ENCODE peak calls at places on chromosome 12, in four cellular contexts. G, J, Z and H are unnamed samples.

GRCh38 chr12:120241561-120242274 is 23.8 kb downstream of the PXN start:
- DNase-seq in Z (no peak), J (no peak), G (no peak), H (no peak)

GRCh38 chr12:8028267-8028666 is 4.2 kb upstream of the FOXJ2 start:
- DNase-seq in G (no peak), Z (no peak), J (no peak), H (no peak)

GRCh38 chr12:5171701-5172100 is 128.0 kb downstream of the KCNA5 start:
- DNase-seq in G (peak; percentile 18), J (peak; percentile 58), Z (peak; percentile 36), H (peak; percentile 78)

GRCh38 chr12:43306066-43306465 is 245.9 kb downstream of the ADAMTS20 start:
- DNase-seq in G (no peak), Z (peak; percentile 98), J (no peak), H (no peak)

GRCh38 chr12:116863275-116863767 is 17.9 kb downstream of the HRK start:
- DNase-seq in G (peak; percentile 52), Z (peak; percentile 46), J (peak; percentile 88), H (no peak)

GRCh38 chr12:1279050-1279449 is 288.0 kb downstream of the ERC1 start:
- DNase-seq in J (no peak), G (no peak), Z (no peak), H (no peak)

GRCh38 chr12:111344254-111344875 is 24.5 kb downstream of the PHETA1 start:
- DNase-seq in G (no peak), Z (no peak), J (no peak), H (no peak)

GRCh38 chr12:94849411-94849976 is 154.0 kb downstream of the NDUFA12 start:
- DNase-seq in G (no peak), Z (no peak), J (peak; percentile 64), H (no peak)

GRCh38 chr12:95368931-95369330 is 105.0 kb upstream of the METAP2 start:
- DNase-seq in Z (no peak), G (no peak), J (no peak), H (no peak)

GRCh38 chr12:63894132-63894531 is 49.6 kb downstream of the SRGAP1 start:
- DNase-seq in J (no peak), G (no peak), Z (no peak), H (no peak)

DNA sequence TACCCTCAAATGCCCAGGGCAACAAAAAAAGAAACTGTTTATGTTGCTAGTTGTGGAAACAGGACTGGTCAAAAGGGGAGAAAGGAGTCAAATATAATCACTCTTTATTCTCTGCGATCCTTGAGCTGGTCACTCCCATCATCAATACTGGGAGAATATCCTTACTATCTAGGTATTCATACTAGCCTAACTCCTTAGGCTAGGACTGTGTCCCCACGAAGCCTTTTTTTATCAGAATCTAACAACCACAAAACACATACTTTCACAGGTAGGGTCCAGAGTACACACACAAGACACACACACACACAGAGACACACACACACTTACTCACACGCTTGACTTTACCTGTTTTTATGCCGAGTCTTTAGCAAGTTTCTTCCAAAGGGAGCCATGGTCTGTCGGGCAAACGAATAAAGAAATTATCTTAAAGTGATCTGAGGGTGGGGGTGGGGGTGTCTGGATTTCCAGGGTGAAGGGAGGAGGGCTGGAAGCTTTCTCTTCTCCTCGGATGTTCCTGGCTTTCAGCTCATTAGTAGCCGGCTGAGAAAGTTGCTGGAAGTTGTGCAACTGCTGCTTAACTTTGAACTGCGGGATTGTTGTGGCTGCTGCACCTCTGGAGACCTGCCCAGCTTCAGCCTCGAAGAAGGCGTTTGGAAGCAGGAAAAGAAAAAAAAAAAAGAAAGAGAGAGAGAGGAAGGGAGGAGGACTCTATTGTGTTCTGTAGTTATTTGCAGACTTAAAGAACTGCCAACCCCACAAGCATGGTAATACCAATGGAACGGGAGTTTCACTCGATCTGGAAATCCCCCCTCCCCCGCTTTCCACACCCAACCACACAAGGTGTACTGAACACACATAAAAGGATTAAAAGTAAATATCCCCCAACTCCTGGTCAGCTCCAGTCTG is at the start of gene RASSF9:
- DNase-seq in Z (peak; percentile 94), J (peak; percentile 31), G (peak; percentile 10), H (no peak)
- H3K9ac ChIP-seq in Z (peak within 1 kb of the TSS; percentile 85), J (no peak within 1 kb of the TSS), G (no peak within 1 kb of the TSS), H (peak within 1 kb of the TSS; percentile 5)

GRCh38 chr12:3884671-3885070 is 11.5 kb upstream of the PARP11 start:
- DNase-seq in J (no peak), Z (no peak), G (no peak), H (no peak)
- H3K9ac ChIP-seq in J (no peak overlapping the region), Z (no peak overlapping the region), G (no peak overlapping the region), H (no peak overlapping the region)

GRCh38 chr12:53998900-53999236 is 1.1 kb upstream of the HOXC9 start:
- DNase-seq in Z (no peak), J (no peak), G (no peak), H (no peak)
- H3K9ac ChIP-seq in Z (no peak overlapping the region), J (no peak overlapping the region), G (no peak overlapping the region), H (no peak overlapping the region)

GRCh38 chr12:21662122-21662792 is 4.6 kb upstream of the LDHB start:
- DNase-seq in Z (no peak), G (no peak), J (no peak), H (no peak)
- H3K9ac ChIP-seq in Z (no peak overlapping the region), G (no peak overlapping the region), J (no peak overlapping the region), H (no peak overlapping the region)